ENCODE peak calls at places on chromosome 9, in four cellular contexts. G is iris pigment epithelial cell, K is left cardiac atrium, N is bronchial epithelial cell. E is an unnamed sample.

GRCh38 chr9:34252016-34252415 is 73.2 kb downstream of the UBAP1 start:
- DNase-seq in N (no peak), K (no peak), G (no peak), E (no peak)

GRCh38 chr9:96258967-96259366 is 43.0 kb downstream of the HSD17B3 start:
- DNase-seq in K (no peak), N (no peak), G (no peak), E (no peak)

GRCh38 chr9:21434202-21435014 is 5.8 kb upstream of the IFNA1 start:
- DNase-seq in N (peak; percentile 70), K (peak; percentile 23), G (peak; percentile 72), E (peak; percentile 69)

GRCh38 chr9:26744362-26744965 is 148.1 kb downstream of the CAAP1 start:
- DNase-seq in N (peak; percentile 36), K (no peak), G (peak; percentile 28), E (peak; percentile 49)

GRCh38 chr9:9117866-9118265 is 1318.3 kb upstream of the DMAC1 start:
- DNase-seq in N (no peak), K (no peak), G (no peak), E (no peak)

GRCh38 chr9:86487222-86487841 is 133.1 kb upstream of the TUT7 start:
- DNase-seq in N (peak; percentile 61), G (peak; percentile 62), K (no peak), E (peak; percentile 62)

GRCh38 chr9:90044710-90045151 is 439.9 kb downstream of the GADD45G start:
- DNase-seq in K (no peak), G (no peak), N (peak; percentile 85), E (peak; percentile 79)

GRCh38 chr9:82722556-82722955 is 340.4 kb downstream of the RASEF start:
- DNase-seq in K (no peak), N (no peak), G (peak; percentile 7), E (no peak)

GRCh38 chr9:77756449-77756848 is 108.3 kb upstream of the GNA14 start:
- DNase-seq in G (no peak), K (no peak), N (no peak), E (no peak)

GRCh38 chr9:127397722-127398647 is 1.0 kb downstream of the SLC2A8 start:
- DNase-seq in G (peak; percentile 39), N (peak; percentile 13), K (peak; percentile 58), E (peak; percentile 47)

GRCh38 chr9:94889627-94890026 is 163.1 kb downstream of the AOPEP start:
- DNase-seq in N (no peak), K (no peak), G (no peak), E (no peak)

GRCh38 chr9:71985070-71985956 is 73.9 kb downstream of the C9orf85 start:
- DNase-seq in G (no peak), N (no peak), K (no peak), E (peak; percentile 9)

GRCh38 chr9:15211160-15211993 is 95.6 kb downstream of the TTC39B start:
- DNase-seq in N (peak; percentile 66), G (peak; percentile 77), K (peak; percentile 40), E (peak; percentile 75)

GRCh38 chr9:134205636-134206316 is 41.4 kb upstream of the RNU6ATAC start:
- DNase-seq in G (no peak), K (peak; percentile 83), N (no peak), E (no peak)

GRCh38 chr9:113711251-113711650 is 164.9 kb upstream of the ZNF618 start:
- DNase-seq in G (no peak), N (no peak), K (no peak), E (no peak)

GRCh38 chr9:126893079-126893478 is 21.5 kb upstream of the RALGPS1 start:
- DNase-seq in G (no peak), N (no peak), K (no peak), E (no peak)

GRCh38 chr9:70586506-70586905 is 172.0 kb upstream of the KLF9 start:
- DNase-seq in N (no peak), K (no peak), G (no peak), E (no peak)

GRCh38 chr9:78860806-78861475 is 564.0 kb downstream of the PSAT1 start:
- DNase-seq in N (peak; percentile 89), K (no peak), G (peak; percentile 92), E (peak; percentile 87)

GRCh38 chr9:70046274-70047070 is 2.8 kb downstream of the MAMDC2 start:
- DNase-seq in K (no peak), N (peak; percentile 84), G (no peak), E (peak; percentile 81)

GRCh38 chr9:76177924-76178323 is 216.3 kb downstream of the RFK start:
- DNase-seq in K (no peak), N (no peak), G (no peak), E (no peak)

GRCh38 chr9:111158375-111158774 is 120.1 kb upstream of the LPAR1 start:
- DNase-seq in N (no peak), K (no peak), G (peak; percentile 22), E (no peak)

GRCh38 chr9:94860678-94861588 is 134.4 kb downstream of the AOPEP start:
- DNase-seq in K (no peak), G (peak; percentile 75), N (no peak), E (no peak)

GRCh38 chr9:113511047-113511521 is 47.6 kb downstream of the RGS3 start:
- DNase-seq in K (peak; percentile 66), G (no peak), N (no peak), E (no peak)

GRCh38 chr9:136493567-136493971 is 10.7 kb upstream of the SEC16A start:
- DNase-seq in K (no peak), G (no peak), N (no peak), E (no peak)

GRCh38 chr9:136538599-136539426 is 7.0 kb downstream of the NOTCH1 start:
- DNase-seq in G (no peak), K (peak; percentile 80), N (peak; percentile 29), E (peak; percentile 60)

GRCh38 chr9:121317737-121318630 is 50.0 kb downstream of the GSN start:
- DNase-seq in K (no peak), G (no peak), N (no peak), E (no peak)

GRCh38 chr9:102461441-102461840 is 533.7 kb upstream of the CYLC2 start:
- DNase-seq in G (peak; percentile 11), K (no peak), N (no peak), E (no peak)

GRCh38 chr9:20358201-20358600 is 264.1 kb downstream of the MLLT3 start:
- DNase-seq in G (peak; percentile 94), N (peak; percentile 96), K (no peak), E (peak; percentile 93)

GRCh38 chr9:34430843-34431437 is 27.4 kb downstream of the FAM219A start:
- DNase-seq in K (peak; percentile 76), N (peak; percentile 68), G (peak; percentile 76), E (peak; percentile 86)

GRCh38 chr9:113953541-113953940 is 77.4 kb downstream of the ZNF618 start:
- DNase-seq in K (no peak), N (peak; percentile 4), G (peak; percentile 71), E (no peak)

GRCh38 chr9:107693620-107694326 is 204.2 kb upstream of the KLF4 start:
- DNase-seq in K (no peak), N (peak; percentile 36), G (peak; percentile 21), E (peak; percentile 51)

GRCh38 chr9:83106272-83106671 is 43.3 kb upstream of the RASEF start:
- DNase-seq in K (no peak), G (no peak), N (no peak), E (no peak)

GRCh38 chr9:36485647-36486453 is 85.8 kb upstream of the RNF38 start:
- DNase-seq in K (no peak), N (peak; percentile 31), G (peak; percentile 22), E (peak; percentile 35)

E was measured in epithelial cell of esophagus.